ENCODE peak calls at places on chromosomes 11 and 22, in six cellular contexts. S, W, F, N, A and G are unnamed samples.

GRCh38 chr22:50640857-50641647 is 13.1 kb upstream of the ARSA start:
- DNase-seq in W (no peak), S (no peak), N (no peak), F (no peak), A (no peak), G (no peak)

GRCh38 chr11:125114518-125114917 is 3.1 kb upstream of the TMEM218 start:
- DNase-seq in W (no peak), F (no peak), S (no peak), A (no peak), N (no peak), G (no peak)

GRCh38 chr11:93198221-93198650 is 445 bp upstream of the SLC36A4 start:
- DNase-seq in F (no peak), S (no peak), N (no peak), W (peak), A (no peak), G (no peak)

GRCh38 chr11:65423516-65424199 is 1.1 kb downstream of the NEAT1 start:
- DNase-seq in N (no peak), F (no peak), W (peak), S (no peak), A (peak), G (peak)

GRCh38 chr11:77776455-77776854 is 44.1 kb downstream of the RSF1 start:
- DNase-seq in F (no peak), S (no peak), W (no peak), A (no peak), N (no peak), G (no peak)

GRCh38 chr11:64146036-64146943 is 19.6 kb downstream of the MACROD1 start:
- DNase-seq in N (no peak), W (peak), S (no peak), F (peak), A (no peak), G (peak)

GRCh38 chr22:32745251-32745995 is 56.1 kb upstream of the TIMP3 start:
- DNase-seq in A (no peak), N (no peak), W (no peak), F (no peak), S (no peak), G (no peak)

GRCh38 chr22:38655532-38656255 is 498 bp downstream of the FAM227A start:
- DNase-seq in S (no peak), F (no peak), N (no peak), W (no peak), A (no peak), G (no peak)

GRCh38 chr11:76629853-76630599 is 40.5 kb downstream of the LRRC32 start:
- DNase-seq in S (no peak), F (no peak), W (no peak), A (peak), N (no peak), G (peak)

GRCh38 chr22:27790396-27791216 is 10.9 kb downstream of the MN1 start:
- DNase-seq in A (no peak), F (no peak), S (no peak), W (no peak), N (no peak), G (no peak)

GRCh38 chr22:38973289-38974169 is 8.6 kb upstream of the APOBEC3B start:
- DNase-seq in S (no peak), F (peak), A (no peak), W (no peak), N (no peak), G (peak)

GRCh38 chr11:109132539-109132938 is 289.5 kb upstream of the C11orf87 start:
- DNase-seq in A (no peak), W (peak), S (no peak), F (no peak), N (no peak), G (no peak)

GRCh38 chr11:33643167-33643817 is 57.3 kb downstream of the C11orf91 start:
- DNase-seq in A (no peak), S (no peak), F (no peak), W (no peak), N (no peak), G (no peak)

GRCh38 chr22:24142831-24143230 is 38.5 kb upstream of the SUSD2 start:
- DNase-seq in A (no peak), F (no peak), W (no peak), S (no peak), N (no peak), G (no peak)

GRCh38 chr11:19676508-19677379 is 35.9 kb upstream of the NAV2 start:
- DNase-seq in S (no peak), N (no peak), W (peak), F (no peak), A (no peak), G (no peak)

GRCh38 chr11:74412733-74413359 is 14.6 kb upstream of the PGM2L1 start:
- DNase-seq in N (no peak), W (no peak), A (no peak), S (no peak), F (no peak), G (no peak)